ENCODE peak calls at places on chromosomes 5 and 9, in five cellular contexts. U, F, A, Z and B are unnamed samples.

GRCh38 chr5:103587185-103587748 is 24.7 kb upstream of the NUDT12 start:
- DNase-seq in U (peak; percentile 9), F (no peak), A (no peak), Z (no peak), B (peak; percentile 47)

GRCh38 chr9:26369096-26369495 is 523.5 kb downstream of the CAAP1 start:
- DNase-seq in U (no peak), F (no peak), A (no peak), Z (no peak), B (no peak)

GRCh38 chr9:38619556-38620447 is 594 bp downstream of the ANKRD18A start:
- DNase-seq in U (peak; percentile 21), F (no peak), A (peak; percentile 63), Z (no peak), B (peak; percentile 42)

GRCh38 chr5:102754499-102755424 is at the start of gene PAM:
- DNase-seq in U (peak; percentile 36), F (no peak), A (peak; percentile 85), Z (peak; percentile 62), B (peak; percentile 87)

GRCh38 chr9:134784612-134785305 is 95.9 kb upstream of the FCN2 start:
- DNase-seq in U (no peak), F (no peak), A (no peak), Z (no peak), B (peak; percentile 15)

GRCh38 chr9:123867034-123867433 is 62.9 kb downstream of the DENND1A start:
- DNase-seq in U (no peak), F (no peak), A (no peak), Z (no peak), B (no peak)

GRCh38 chr5:178332096-178332780 is 99.6 kb upstream of the PHYKPL start:
- DNase-seq in U (no peak), F (no peak), A (no peak), Z (no peak), B (no peak)

GRCh38 chr9:92639791-92640271 is 30.1 kb downstream of the IPPK start:
- DNase-seq in U (no peak), F (no peak), A (no peak), Z (no peak), B (no peak)

GRCh38 chr9:101087426-101087825 is 58.9 kb downstream of the PLPPR1 start:
- DNase-seq in U (no peak), F (no peak), A (no peak), Z (no peak), B (no peak)

GRCh38 chr9:133793471-133793870 is 55.3 kb upstream of the SARDH start:
- DNase-seq in U (no peak), F (no peak), A (no peak), Z (no peak), B (no peak)

GRCh38 chr5:52269853-52270252 is 517.9 kb upstream of the ITGA1 start:
- DNase-seq in U (no peak), F (no peak), A (no peak), Z (no peak), B (peak; percentile 13)

GRCh38 chr5:14851597-14851996 is 20.0 kb downstream of the ANKH start:
- DNase-seq in U (no peak), F (no peak), A (no peak), Z (no peak), B (no peak)

GRCh38 chr5:1737790-1738405 is 61.7 kb downstream of the MRPL36 start:
- DNase-seq in U (peak; percentile 31), F (peak; percentile 11), A (peak; percentile 61), Z (peak; percentile 82), B (peak; percentile 63)

GRCh38 chr5:88882321-88883038 is 504 bp downstream of the MEF2C start:
- DNase-seq in U (no peak), F (no peak), A (no peak), Z (no peak), B (no peak)

GRCh38 chr9:72554221-72554641 is 32.8 kb downstream of the TMC1 start:
- DNase-seq in U (peak; percentile 73), F (no peak), A (no peak), Z (no peak), B (no peak)

GRCh38 chr5:94540856-94541494 is 77.4 kb downstream of the KIAA0825 start:
- DNase-seq in U (no peak), F (no peak), A (no peak), Z (no peak), B (peak; percentile 64)

GRCh38 chr9:6655036-6655435 is 9.5 kb upstream of the GLDC start:
- DNase-seq in U (no peak), F (peak; percentile 84), A (no peak), Z (no peak), B (no peak)

GRCh38 chr9:79011461-79011860 is 560.3 kb upstream of the TLE4 start:
- DNase-seq in U (no peak), F (no peak), A (no peak), Z (no peak), B (no peak)

GRCh38 chr9:136324501-136325300 is 2.6 kb upstream of the GPSM1 start:
- DNase-seq in U (no peak), F (no peak), A (no peak), Z (peak; percentile 40), B (no peak)

GRCh38 chr5:76528547-76529334 is 94.5 kb downstream of the F2RL2 start:
- DNase-seq in U (no peak), F (no peak), A (no peak), Z (no peak), B (no peak)
- H3K4me3 ChIP-seq in U (no peak overlapping the region), F (no peak overlapping the region), A (no peak overlapping the region), Z (no peak overlapping the region), B (no peak overlapping the region)

GRCh38 chr5:135076801-135077200 is 42.8 kb upstream of the PITX1 start:
- DNase-seq in U (no peak), F (no peak), A (no peak), Z (no peak), B (no peak)

GRCh38 chr5:135072357-135073247 is 38.6 kb upstream of the PITX1 start:
- DNase-seq in U (no peak), F (no peak), A (peak; percentile 58), Z (no peak), B (peak; percentile 72)

GRCh38 chr5:135073771-135074345 is 39.8 kb upstream of the PITX1 start:
- DNase-seq in U (no peak), F (no peak), A (no peak), Z (no peak), B (no peak)

GRCh38 chr5:135079282-135079681 is 45.3 kb upstream of the PITX1 start:
- DNase-seq in U (no peak), F (no peak), A (no peak), Z (no peak), B (no peak)

DNA sequence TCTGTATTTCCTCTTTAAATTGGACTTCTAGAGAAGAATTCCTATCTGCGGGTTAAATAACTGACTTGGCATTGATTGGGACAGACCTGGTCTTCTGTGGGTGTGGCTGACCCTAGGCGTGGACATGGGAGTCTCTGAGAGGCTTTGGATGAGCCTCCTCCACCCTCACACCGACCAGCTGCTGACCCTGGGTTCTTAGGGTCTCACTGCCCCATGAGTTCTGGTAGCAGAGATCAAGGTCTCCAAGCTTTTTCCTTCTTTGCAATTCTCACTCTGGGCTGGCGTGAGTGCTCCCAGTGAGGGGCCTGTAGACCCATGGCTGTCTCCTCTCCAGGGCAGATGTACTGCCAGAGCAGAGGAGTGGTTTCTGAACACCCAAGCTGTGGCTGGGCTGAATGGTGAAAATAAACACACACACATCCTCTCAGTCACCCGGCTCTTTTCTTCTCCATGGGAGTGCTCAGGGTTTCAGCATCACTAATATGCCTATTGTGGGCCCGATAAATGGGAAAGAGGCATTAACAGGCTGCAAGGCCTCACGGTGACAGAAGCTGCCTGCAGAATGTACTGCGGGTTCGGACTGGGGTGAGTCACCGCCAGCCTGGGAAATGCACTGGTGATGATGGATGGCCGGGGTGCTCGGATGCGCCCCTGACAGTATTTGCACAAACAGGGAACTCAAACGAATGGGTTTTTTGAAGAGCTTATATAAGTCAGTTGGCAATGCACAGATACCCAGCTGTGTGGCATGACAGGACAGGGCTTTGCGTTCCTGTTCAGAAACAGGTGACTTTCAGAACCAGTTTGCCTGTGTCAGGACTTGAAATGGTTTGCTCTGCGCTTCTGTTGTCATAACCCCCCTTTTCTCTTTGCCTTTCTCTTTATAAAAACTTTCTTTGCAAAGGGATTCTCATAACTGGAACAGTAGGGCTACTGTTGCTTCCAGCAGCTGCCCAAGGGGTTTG is 41.9 kb upstream of the PITX1 start:
- DNase-seq in U (no peak), F (no peak), A (no peak), Z (no peak), B (no peak)
- TF ChIP-seq POLR2AphosphoS5 in U (no peak), F (no peak), A (no peak), Z (no peak), B (no peak)

GRCh38 chr5:147445951-147446350 is 63.9 kb downstream of the DPYSL3 start:
- DNase-seq in U (no peak), F (no peak), A (no peak), Z (no peak), B (no peak)

GRCh38 chr5:147451125-147451524 is 58.7 kb downstream of the DPYSL3 start:
- DNase-seq in U (no peak), F (no peak), A (no peak), Z (no peak), B (peak; percentile 50)

GRCh38 chr5:147446528-147446927 is 63.3 kb downstream of the DPYSL3 start:
- DNase-seq in U (no peak), F (no peak), A (no peak), Z (no peak), B (no peak)

GRCh38 chr5:147450596-147450995 is 59.3 kb downstream of the DPYSL3 start:
- DNase-seq in U (no peak), F (no peak), A (no peak), Z (no peak), B (peak; percentile 54)

DNA sequence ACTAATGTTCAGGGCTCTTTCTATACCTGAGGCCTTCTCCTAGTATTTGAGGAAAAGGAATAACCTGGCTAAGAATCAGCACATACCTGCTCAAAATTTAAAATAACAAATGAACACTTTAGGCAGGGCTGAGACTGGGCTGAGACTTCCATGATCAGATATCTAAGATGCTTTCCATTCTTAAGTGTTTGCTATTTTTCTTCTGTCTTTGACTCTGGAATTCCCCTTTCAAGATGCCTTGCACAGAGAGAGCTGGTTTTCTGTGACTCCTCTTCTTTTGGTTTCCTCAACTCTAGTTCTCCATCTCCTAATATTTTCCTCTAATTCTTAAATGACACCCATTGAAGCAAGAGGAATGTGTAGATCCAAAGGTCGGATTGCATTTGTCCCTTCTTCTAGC is 61.1 kb downstream of the DPYSL3 start:
- DNase-seq in U (no peak), F (no peak), A (no peak), Z (no peak), B (no peak)
- TF ChIP-seq CREB1 in U (no peak), F (no peak), A (no peak), Z (no peak), B (no peak)

DNA sequence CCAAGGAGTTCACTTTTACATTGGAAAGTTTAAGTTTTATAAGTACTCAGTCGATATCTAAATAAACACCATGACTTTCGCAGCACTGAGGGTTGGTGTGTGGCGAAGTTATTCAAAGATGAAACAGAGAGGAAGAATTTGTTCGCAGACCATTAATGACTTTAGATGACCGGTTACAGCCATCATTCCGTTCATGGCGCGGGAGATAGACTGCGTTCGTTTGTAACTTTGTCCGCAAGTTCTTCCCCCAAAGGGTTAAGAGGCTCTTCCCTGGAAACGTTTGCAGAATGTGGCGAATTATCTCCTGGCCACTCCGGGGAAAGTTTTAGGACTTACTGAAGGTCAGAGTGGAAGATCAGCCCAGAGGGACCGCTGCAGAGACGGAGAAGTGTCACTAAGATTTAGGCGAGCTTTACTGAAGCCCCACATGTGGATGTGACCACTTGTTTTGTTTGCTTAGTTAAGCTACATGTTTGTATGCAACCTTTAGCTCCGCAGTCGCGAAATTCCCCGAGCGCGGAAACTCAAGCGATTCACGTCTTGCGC is 2.2 kb upstream of the FOXD1 start:
- DNase-seq in U (no peak), F (no peak), A (peak; percentile 56), Z (no peak), B (peak; percentile 54)
- H3K4me3 ChIP-seq in U (peak overlapping the region; percentile 62), F (no peak overlapping the region), A (peak overlapping the region; percentile 32), Z (peak overlapping the region; percentile 24), B (peak overlapping the region; percentile 51)